ENCODE peak calls at places on chromosomes 11 and 22, in four cellular contexts. X is H1, N is GM12878, Y is SK-N-SH. S is an unnamed sample.

GRCh38 chr22:29382575-29383328 is 5.6 kb downstream of the AP1B1 start:
- DNase-seq in X (no peak), N (no peak), Y (no peak), S (no peak)

GRCh38 chr11:134033696-134034491 is 35.0 kb upstream of the JAM3 start:
- DNase-seq in X (peak), N (no peak), Y (peak), S (peak)

GRCh38 chr11:65791719-65792213 is 4.9 kb downstream of the OVOL1 start:
- DNase-seq in X (no peak), N (peak), Y (peak), S (no peak)

GRCh38 chr11:81963018-81963417 is 770.6 kb downstream of the FAM181B start:
- DNase-seq in X (no peak), N (no peak), Y (peak), S (peak)

GRCh38 chr11:105447936-105448702 is 161.8 kb upstream of the GRIA4 start:
- DNase-seq in X (no peak), N (no peak), Y (no peak), S (no peak)

GRCh38 chr11:65503606-65503922 is 4.7 kb downstream of the MALAT1 start:
- DNase-seq in X (no peak), N (no peak), Y (no peak), S (no peak)

GRCh38 chr11:61532136-61533038 is 23.8 kb downstream of the LRRC10B start:
- DNase-seq in X (peak), N (no peak), Y (peak), S (peak)

GRCh38 chr11:31725176-31725575 is 85.9 kb downstream of the PAX6 start:
- DNase-seq in X (no peak), N (no peak), Y (no peak), S (no peak)

GRCh38 chr22:32909561-32910348 is 108.2 kb downstream of the TIMP3 start:
- DNase-seq in X (no peak), N (no peak), Y (no peak), S (no peak)

GRCh38 chr22:19704355-19705015 is 9.8 kb upstream of the SEPTIN5 start:
- DNase-seq in X (no peak), N (no peak), Y (no peak), S (no peak)

GRCh38 chr11:17611503-17612220 is 64.6 kb downstream of the OTOG start:
- DNase-seq in X (no peak), N (no peak), Y (no peak), S (no peak)

GRCh38 chr11:46277623-46278386 is at the start of gene CREB3L1:
- DNase-seq in X (peak), N (no peak), Y (peak), S (no peak)

GRCh38 chr11:128493570-128493965 is 93.8 kb downstream of the ETS1 start:
- DNase-seq in X (no peak), N (no peak), Y (no peak), S (no peak)

GRCh38 chr11:10913075-10913474 is 55.2 kb upstream of the ZBED5 start:
- DNase-seq in X (no peak), N (no peak), Y (no peak), S (no peak)

GRCh38 chr11:3914807-3915206 is 59.3 kb downstream of the STIM1 start:
- DNase-seq in X (no peak), N (no peak), Y (no peak), S (no peak)

GRCh38 chr22:47301820-47302475 is 539.5 kb downstream of the TBC1D22A start:
- DNase-seq in X (no peak), N (no peak), Y (no peak), S (no peak)

GRCh38 chr11:57476223-57476882 is 16.0 kb downstream of the RTN4RL2 start:
- DNase-seq in X (peak), N (no peak), Y (peak), S (no peak)

GRCh38 chr22:39301926-39302325 is 17.5 kb downstream of the RPL3 start:
- DNase-seq in X (no peak), N (no peak), Y (no peak), S (no peak)

GRCh38 chr11:76626921-76627391 is 43.6 kb downstream of the LRRC32 start:
- DNase-seq in X (no peak), N (peak), Y (no peak), S (no peak)

DNA sequence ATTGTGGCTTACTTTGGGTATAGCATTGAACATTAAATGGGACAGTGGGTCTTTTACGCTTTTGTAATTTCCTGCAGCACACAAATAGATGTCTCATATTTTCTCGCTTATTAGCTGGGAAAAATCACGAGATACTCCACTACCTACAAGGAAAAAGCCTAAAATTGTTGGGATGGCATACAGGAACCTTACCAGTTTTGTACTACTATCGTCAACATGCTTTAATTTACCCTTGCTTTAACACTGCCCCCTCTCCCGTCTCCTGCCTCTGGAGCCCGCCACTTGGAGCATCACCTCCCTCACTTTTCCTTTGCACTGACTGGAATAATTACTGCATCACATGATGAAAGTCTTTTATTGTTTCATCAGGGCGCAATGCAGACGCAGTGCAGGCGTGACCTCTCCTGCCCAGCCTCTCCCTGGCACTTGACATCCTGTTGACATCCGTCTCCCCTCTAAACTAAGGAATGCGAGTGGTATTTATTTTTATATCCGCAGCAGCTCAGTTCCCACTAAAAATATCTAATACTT is 1.0 kb upstream of the FNBP4 start:
- DNase-seq in X (no peak), N (no peak), Y (peak), S (no peak)
- TF ChIP-seq TCF12 in X (no peak), N (peak), Y (no peak), S (no peak)

GRCh38 chr22:20748820-20749428 is 25.0 kb upstream of the SERPIND1 start:
- DNase-seq in X (no peak), N (peak), Y (no peak), S (no peak)
- TF ChIP-seq TCF12 in X (no peak), N (peak), Y (no peak), S (no peak)

DNA sequence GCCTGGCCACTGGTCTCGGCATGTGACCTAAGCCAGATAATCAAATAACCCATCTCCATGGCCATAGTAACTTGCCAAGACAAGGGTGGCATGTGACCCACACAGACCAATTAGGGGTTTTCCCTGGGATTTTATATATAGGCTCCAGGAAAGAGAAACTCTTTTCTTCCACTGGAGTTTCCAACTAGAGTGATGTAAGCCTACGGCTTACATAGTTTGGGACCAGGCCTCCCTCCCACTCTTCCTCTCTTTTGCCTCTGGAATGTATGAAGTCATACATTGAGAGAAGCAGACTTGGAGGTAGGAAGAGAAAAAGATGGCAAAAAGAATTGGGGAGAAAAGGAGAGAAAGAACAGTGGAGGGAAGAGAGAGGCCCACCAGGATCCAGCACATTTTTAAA is 84.6 kb upstream of the LDLRAD3 start:
- DNase-seq in X (no peak), N (no peak), Y (no peak), S (no peak)
- TF ChIP-seq TCF12 in X (no peak), N (no peak), Y (no peak), S (no peak)

GRCh38 chr22:40746428-40747220 is 67.3 kb downstream of the MCHR1 start:
- DNase-seq in X (no peak), N (no peak), Y (no peak), S (no peak)

GRCh38 chr22:40749006-40749405 is 69.7 kb downstream of the MCHR1 start:
- DNase-seq in X (no peak), N (no peak), Y (no peak), S (no peak)

GRCh38 chr22:40748388-40748970 is 69.2 kb downstream of the MCHR1 start:
- DNase-seq in X (no peak), N (no peak), Y (no peak), S (no peak)

GRCh38 chr22:40749829-40750228 is 69.3 kb downstream of the SLC25A17 start:
- DNase-seq in X (no peak), N (no peak), Y (no peak), S (no peak)

DNA sequence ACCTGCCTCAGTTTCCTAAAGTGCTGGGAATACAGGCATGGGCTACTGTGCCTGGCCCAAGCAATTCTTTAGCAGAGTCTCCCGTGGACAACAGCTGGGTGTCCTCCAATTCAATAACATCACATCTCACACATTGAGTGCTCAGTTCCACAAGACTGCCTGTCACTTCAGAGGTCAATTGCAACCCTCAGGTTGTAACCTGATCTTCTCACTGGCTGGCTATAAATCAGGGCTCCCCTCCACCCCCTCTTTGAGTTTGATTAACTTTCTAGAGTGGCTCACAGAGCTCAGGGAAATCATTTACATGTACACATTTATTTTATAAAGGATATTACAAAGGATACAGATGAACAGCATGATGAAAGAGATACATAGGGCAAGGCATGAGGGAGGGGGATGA is 68.1 kb downstream of the MCHR1 start:
- DNase-seq in X (no peak), N (no peak), Y (no peak), S (no peak)
- TF ChIP-seq TCF12 in X (no peak), N (no peak), Y (no peak), S (no peak)

DNA sequence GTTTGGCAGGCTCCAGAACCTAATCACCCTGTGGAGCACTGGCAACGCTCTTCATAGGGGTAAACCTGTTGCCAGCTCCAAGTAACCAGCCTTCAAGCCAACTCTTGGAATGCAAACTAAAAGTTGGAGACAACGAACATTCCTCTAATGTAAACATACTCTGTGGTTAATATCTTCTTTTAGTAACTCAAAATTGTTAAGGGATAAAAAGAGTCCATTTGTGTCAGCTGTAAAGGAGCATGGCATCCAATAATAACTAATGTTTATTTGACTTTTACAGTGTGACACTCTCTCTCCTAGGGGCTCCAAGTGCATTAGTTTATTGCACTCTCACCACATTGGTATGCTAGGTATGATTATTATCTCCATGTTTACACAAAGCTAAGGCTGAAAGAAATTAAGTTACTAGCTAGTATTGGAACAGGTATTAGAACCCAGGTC is 31.0 kb upstream of the AMOTL1 start:
- DNase-seq in X (no peak), N (no peak), Y (no peak), S (peak)
- TF ChIP-seq TCF12 in X (no peak), N (no peak), Y (peak), S (no peak)

S was measured in HepG2.